ENCODE peak calls at places on chromosomes 5 and 9, in nine cellular contexts. E is endothelial cell of umbilical vein; J is NCI-H2029 treated with DMSO at 0.1 percent for 48 hours; O is activated gamma-delta T cell treated with anti-CD3 and anti-CD28 coated beads, Interleukin-2, amount 50 U/mL, for 16 hours; Q is NCI-H1092 treated with DMSO at 0.1 percent for 48 hours; T is left lung; A is AG09319; C is omental fat pad; R is GM23248. H is an unnamed sample.

GRCh38 chr9:80691229-80691628 is 998.1 kb downstream of the TLE1 start:
- DNase-seq in E (no peak), J (no peak), O (no peak), Q (no peak), T (no peak), A (no peak), C (no peak), R (no peak), H (no peak)

GRCh38 chr5:31385774-31386537 is 145.9 kb downstream of the DROSHA start:
- DNase-seq in E (no peak), J (no peak), O (no peak), Q (no peak), T (no peak), A (no peak), C (no peak), R (no peak), H (no peak)

GRCh38 chr5:35851282-35851681 is 5.4 kb upstream of the IL7R start:
- DNase-seq in E (peak; percentile 22), J (no peak), O (no peak), Q (no peak), T (no peak), A (no peak), C (no peak), R (peak; percentile 77), H (no peak)

GRCh38 chr5:146101646-146102045 is 3.7 kb downstream of the PLAC8L1 start:
- DNase-seq in E (no peak), J (no peak), O (no peak), Q (no peak), T (no peak), A (no peak), C (no peak), R (no peak), H (no peak)

GRCh38 chr9:4713849-4714248 is 27.2 kb downstream of the AK3 start:
- DNase-seq in E (peak; percentile 13), J (no peak), O (no peak), Q (no peak), T (no peak), A (no peak), C (no peak), R (no peak), H (no peak)

GRCh38 chr9:14179449-14179848 is 134.5 kb downstream of the NFIB start:
- DNase-seq in E (no peak), J (peak; percentile 31), O (no peak), Q (peak; percentile 64), T (no peak), A (no peak), C (no peak), R (no peak), H (peak; percentile 72)

GRCh38 chr5:42858031-42858643 is 46.4 kb upstream of the SELENOP start:
- DNase-seq in E (no peak), J (no peak), O (no peak), Q (no peak), T (no peak), A (no peak), C (no peak), R (peak; percentile 21), H (no peak)

GRCh38 chr5:91162534-91163381 is 220.4 kb downstream of the ARRDC3 start:
- DNase-seq in E (peak; percentile 98), J (peak; percentile 16), O (peak; percentile 41), Q (no peak), T (peak; percentile 87), A (no peak), C (no peak), R (peak; percentile 94), H (no peak)